ENCODE peak calls at places on chromosomes 2 and 18, in six cellular contexts. Z is GM10248; X is astrocyte of the spinal cord; P is effector CD4-positive, alpha-beta T cell; H is choroid plexus epithelial cell; V is NCI-H345. C is an unnamed sample.

GRCh38 chr18:80234398-80234797 is 12.9 kb downstream of the PARD6G start:
- DNase-seq in Z (no peak), X (no peak), P (no peak), H (no peak), V (no peak), C (no peak)

GRCh38 chr2:43725711-43726246 is 48.1 kb upstream of the DYNC2LI1 start:
- DNase-seq in Z (no peak), X (no peak), P (no peak), H (no peak), V (no peak), C (no peak)

GRCh38 chr2:81648370-81648769 is 1343.8 kb upstream of the LRRTM1 start:
- DNase-seq in Z (no peak), X (no peak), P (no peak), H (no peak), V (no peak), C (no peak)

GRCh38 chr2:1561793-1562521 is 148.7 kb downstream of the TPO start:
- DNase-seq in Z (no peak), X (no peak), P (no peak), H (no peak), V (no peak), C (no peak)

GRCh38 chr18:64318547-64318946 is 169.7 kb upstream of the LINC00305 start:
- DNase-seq in Z (no peak), X (no peak), P (no peak), H (no peak), V (no peak), C (no peak)

GRCh38 chr2:64453710-64454315 is at the start of gene LGALSL:
- DNase-seq in Z (peak), X (peak), P (no peak), H (peak), V (peak), C (peak)

GRCh38 chr18:75544051-75544481 is 116.6 kb upstream of the SMIM21 start:
- DNase-seq in Z (no peak), X (peak), P (no peak), H (no peak), V (no peak), C (no peak)

GRCh38 chr2:218924757-218925156 is 34.7 kb upstream of the CDK5R2 start:
- DNase-seq in Z (no peak), X (no peak), P (no peak), H (no peak), V (no peak), C (no peak)

GRCh38 chr18:59839241-59839640 is 60.6 kb upstream of the PMAIP1 start:
- DNase-seq in Z (no peak), X (no peak), P (no peak), H (no peak), V (no peak), C (no peak)

GRCh38 chr2:9030882-9031645 is 27.6 kb upstream of the MBOAT2 start:
- DNase-seq in Z (no peak), X (peak), P (no peak), H (peak), V (no peak), C (no peak)

GRCh38 chr2:241272722-241273551 is 42.5 kb downstream of the HDLBP start:
- DNase-seq in Z (peak), X (peak), P (peak), H (peak), V (peak), C (no peak)

GRCh38 chr2:1907283-1907682 is 163.0 kb upstream of the PXDN start:
- DNase-seq in Z (no peak), X (no peak), P (no peak), H (no peak), V (no peak), C (no peak)

GRCh38 chr18:13910986-13911385 is 4.3 kb downstream of the MC2R start:
- DNase-seq in Z (no peak), X (no peak), P (no peak), H (no peak), V (peak), C (no peak)

GRCh38 chr2:45567974-45568789 is 42.9 kb downstream of the SRBD1 start:
- DNase-seq in Z (peak), X (peak), P (no peak), H (peak), V (no peak), C (no peak)

GRCh38 chr2:3280683-3281520 is 96.7 kb downstream of the EIPR1 start:
- DNase-seq in Z (no peak), X (no peak), P (no peak), H (no peak), V (no peak), C (no peak)

C was measured in DMS153.